ENCODE peak calls at places on chromosome 16, in six cellular contexts. K is type B pancreatic cell, D is iris pigment epithelial cell, R is ACHN, J is GM13977, W is amniotic stem cell. V is an unnamed sample.

GRCh38 chr16:49663081-49664057 is 192.5 kb downstream of the ZNF423 start:
- DNase-seq in W (no peak), J (no peak), R (no peak), K (no peak), D (no peak), V (no peak)

GRCh38 chr16:25366078-25366477 is 108.4 kb upstream of the ZKSCAN2 start:
- DNase-seq in R (no peak), D (no peak), K (no peak), J (no peak), W (no peak), V (no peak)

GRCh38 chr16:53291757-53292392 is 142.4 kb upstream of the RBL2 start:
- DNase-seq in D (peak), W (no peak), J (no peak), K (no peak), R (no peak), V (no peak)

GRCh38 chr16:85819245-85819644 is 19.8 kb downstream of the COX4I1 start:
- DNase-seq in K (peak), W (peak), J (peak), R (peak), D (peak), V (no peak)

GRCh38 chr16:57971848-57972247 is 920 bp upstream of the CNGB1 start:
- DNase-seq in D (no peak), J (no peak), W (no peak), R (no peak), K (no peak), V (no peak)

GRCh38 chr16:1537763-1538289 is 4.4 kb downstream of the TMEM204 start:
- DNase-seq in J (no peak), W (no peak), D (no peak), R (no peak), K (no peak), V (no peak)

GRCh38 chr16:75341934-75342811 is 90.7 kb upstream of the BCAR1 start:
- DNase-seq in K (no peak), R (peak), W (no peak), J (no peak), D (peak), V (no peak)

GRCh38 chr16:81140930-81141780 is 45.0 kb upstream of the GCSH start:
- DNase-seq in R (peak), J (no peak), D (peak), W (no peak), K (no peak), V (no peak)

GRCh38 chr16:61654962-61655361 is 381.3 kb downstream of the CDH8 start:
- DNase-seq in J (no peak), K (no peak), D (no peak), W (no peak), R (no peak), V (peak)

V was measured in putamen.